ENCODE peak calls at places on chromosomes 7 and 10, in five cellular contexts. Y is AG08396, E is cardiac muscle cell, D is retinal pigment epithelial cell, S is ELR. N is an unnamed sample.

GRCh38 chr7:44286182-44286617 is 39.2 kb downstream of the CAMK2B start:
- DNase-seq in D (no peak), S (peak), E (no peak), Y (no peak), N (peak)

GRCh38 chr7:17444673-17445072 is 146.2 kb downstream of the AHR start:
- DNase-seq in Y (no peak), E (no peak), D (no peak), S (peak), N (no peak)

GRCh38 chr7:101712652-101713051 is 83.6 kb upstream of the MYL10 start:
- DNase-seq in Y (no peak), S (no peak), D (no peak), E (no peak), N (no peak)

GRCh38 chr10:119500138-119500795 is 42.3 kb downstream of the RGS10 start:
- DNase-seq in D (no peak), E (no peak), Y (no peak), S (no peak), N (no peak)

GRCh38 chr10:13346912-13347234 is 1.2 kb downstream of the SEPHS1 start:
- DNase-seq in E (no peak), D (no peak), S (no peak), Y (no peak), N (no peak)

GRCh38 chr10:30671011-30671616 is 41.6 kb upstream of the LYZL2 start:
- DNase-seq in D (no peak), Y (peak), S (peak), E (peak), N (peak)

GRCh38 chr7:47635091-47636090 is 53.5 kb upstream of the TNS3 start:
- DNase-seq in Y (peak), S (no peak), E (peak), D (no peak), N (peak)

GRCh38 chr7:41955475-41956243 is 252.8 kb upstream of the INHBA start:
- DNase-seq in Y (peak), D (peak), E (peak), S (peak), N (peak)

GRCh38 chr10:13567030-13567429 is 19.7 kb upstream of the PRPF18 start:
- DNase-seq in S (no peak), Y (no peak), E (no peak), D (no peak), N (no peak)

GRCh38 chr10:4941540-4942330 is 21.5 kb upstream of the AKR1C1 start:
- DNase-seq in Y (no peak), E (no peak), D (no peak), S (peak), N (peak)

GRCh38 chr10:49106451-49106850 is 8.9 kb downstream of the VSTM4 start:
- DNase-seq in S (no peak), D (no peak), E (no peak), Y (no peak), N (peak)

GRCh38 chr10:56583316-56583715 is 222.3 kb upstream of the ZWINT start:
- DNase-seq in E (no peak), D (no peak), S (no peak), Y (no peak), N (no peak)

GRCh38 chr10:130867446-130868194 is 443.9 kb downstream of the TCERG1L start:
- DNase-seq in S (no peak), E (no peak), Y (no peak), D (no peak), N (no peak)

GRCh38 chr7:1661461-1661860 is 8.6 kb upstream of the ELFN1 start:
- DNase-seq in S (no peak), Y (no peak), D (no peak), E (no peak), N (no peak)

GRCh38 chr7:129370812-129371211 is 63.4 kb upstream of the STRIP2 start:
- DNase-seq in E (no peak), Y (no peak), D (no peak), S (no peak), N (no peak)

GRCh38 chr7:23347682-23348180 is 48.6 kb downstream of the MALSU1 start:
- DNase-seq in Y (peak), E (no peak), S (peak), D (peak), N (no peak)

GRCh38 chr10:95742529-95742884 is 13.5 kb upstream of the ENTPD1 start:
- DNase-seq in E (no peak), S (no peak), Y (no peak), D (no peak), N (peak)

GRCh38 chr7:100719523-100720319 is 547 bp upstream of the EPO start:
- DNase-seq in Y (peak), D (no peak), E (no peak), S (peak), N (no peak)

GRCh38 chr7:51376420-51377092 is 59.9 kb upstream of the COBL start:
- DNase-seq in S (peak), Y (no peak), E (no peak), D (peak), N (no peak)

GRCh38 chr7:16399265-16399801 is 22.0 kb downstream of the CRPPA start:
- DNase-seq in S (peak), D (no peak), E (peak), Y (no peak), N (no peak)

GRCh38 chr10:85617751-85618150 is 748.8 kb downstream of the GRID1 start:
- DNase-seq in Y (no peak), S (no peak), D (no peak), E (no peak), N (no peak)

GRCh38 chr7:1536768-1537630 is 6.5 kb downstream of the MAFK start:
- DNase-seq in E (peak), Y (peak), D (peak), S (peak), N (peak)

GRCh38 chr7:150941351-150941982 is 36.7 kb downstream of the KCNH2 start:
- DNase-seq in Y (no peak), S (no peak), D (no peak), E (no peak), N (no peak)

GRCh38 chr10:63699785-63700184 is 178.6 kb downstream of the REEP3 start:
- DNase-seq in D (no peak), Y (no peak), E (no peak), S (peak), N (peak)

GRCh38 chr10:112240441-112240840 is 42.8 kb upstream of the TECTB start:
- DNase-seq in S (no peak), E (no peak), Y (no peak), D (no peak), N (no peak)